ENCODE peak calls at places on chromosomes 4 and X, in nine cellular contexts. H, J, Q, K, C, Y, P, D and S are unnamed samples.
A peak's percentile ranks its signal among the peaks of the same experiment; 100 is the strongest.

GRCh38 chrX:13094374-13094773 is 50.0 kb upstream of the FAM9C start:
- DNase-seq in H (no peak), J (no peak), Q (no peak), K (no peak), C (no peak), Y (no peak), P (no peak), D (no peak), S (no peak)

GRCh38 chr4:91758487-91758886 is 545.3 kb upstream of the GRID2 start:
- DNase-seq in H (no peak), J (no peak), Q (no peak), K (no peak), C (no peak), Y (no peak), P (no peak), D (no peak), S (no peak)

GRCh38 chr4:113383111-113383785 is 333.8 kb downstream of the ANK2 start:
- DNase-seq in H (no peak), J (peak; percentile 25), Q (no peak), K (no peak), C (peak; percentile 17), Y (no peak), P (no peak), D (no peak), S (peak; percentile 79)

GRCh38 chr4:115537387-115537786 is 424.0 kb upstream of the NDST4 start:
- DNase-seq in H (no peak), J (no peak), Q (no peak), K (no peak), C (peak; percentile 3), Y (no peak), P (no peak), D (no peak), S (no peak)

GRCh38 chrX:29435396-29435795 is 780.0 kb upstream of the MAGEB2 start:
- DNase-seq in H (no peak), J (no peak), Q (no peak), K (no peak), C (no peak), Y (no peak), P (no peak), D (no peak), S (no peak)

GRCh38 chr4:11710484-11710883 is 281.8 kb upstream of the HS3ST1 start:
- DNase-seq in H (no peak), J (no peak), Q (no peak), K (no peak), C (no peak), Y (no peak), P (no peak), D (no peak), S (peak; percentile 43)

GRCh38 chr4:5693871-5694270 is 14.5 kb downstream of the EVC2 start:
- DNase-seq in H (no peak), J (no peak), Q (no peak), K (no peak), C (no peak), Y (no peak), P (no peak), D (no peak), S (no peak)

GRCh38 chr4:5722328-5722727 is 11.3 kb downstream of the EVC start:
- DNase-seq in H (no peak), J (peak; percentile 22), Q (no peak), K (no peak), C (no peak), Y (no peak), P (no peak), D (no peak), S (peak; percentile 82)

GRCh38 chrX:94612140-94612539 is 938.1 kb downstream of the FAM133A start:
- DNase-seq in H (no peak), J (no peak), Q (no peak), K (no peak), C (no peak), Y (no peak), P (no peak), D (no peak), S (no peak)

GRCh38 chr4:183747931-183748664 is 89.0 kb downstream of the TRAPPC11 start:
- DNase-seq in H (no peak), J (no peak), Q (no peak), K (no peak), C (no peak), Y (no peak), P (no peak), D (no peak), S (no peak)

GRCh38 chrX:133601116-133601515 is 185.8 kb upstream of the GPC4 start:
- DNase-seq in H (no peak), J (no peak), Q (no peak), K (no peak), C (no peak), Y (no peak), P (no peak), D (no peak), S (no peak)

GRCh38 chr4:2535386-2536192 is 858 bp upstream of the FAM193A start:
- DNase-seq in H (peak; percentile 66), J (no peak), Q (no peak), K (peak; percentile 12), C (peak; percentile 33), Y (peak; percentile 52), P (peak; percentile 44), D (peak; percentile 58), S (peak; percentile 91)

GRCh38 chr4:16264798-16265197 is 38.5 kb upstream of the TAPT1 start:
- DNase-seq in H (no peak), J (peak; percentile 12), Q (no peak), K (peak; percentile 40), C (peak; percentile 75), Y (no peak), P (no peak), D (no peak), S (no peak)

GRCh38 chr4:16597829-16598228 is 300.6 kb downstream of the LDB2 start:
- DNase-seq in H (no peak), J (peak; percentile 60), Q (no peak), K (no peak), C (no peak), Y (no peak), P (no peak), D (no peak), S (no peak)

GRCh38 chr4:48337726-48338125 is 3.6 kb upstream of the SLAIN2 start:
- DNase-seq in H (no peak), J (no peak), Q (no peak), K (no peak), C (no peak), Y (no peak), P (no peak), D (no peak), S (no peak)

GRCh38 chr4:79227896-79228295 is 98.0 kb downstream of the NAA11 start:
- DNase-seq in H (peak; percentile 56), J (no peak), Q (no peak), K (no peak), C (no peak), Y (no peak), P (no peak), D (peak; percentile 36), S (no peak)

GRCh38 chr4:77177196-77177595 is 20.2 kb downstream of the CCNG2 start:
- DNase-seq in H (no peak), J (no peak), Q (no peak), K (no peak), C (no peak), Y (no peak), P (no peak), D (no peak), S (no peak)

GRCh38 chrX:45428816-45429215 is 228.1 kb upstream of the DIPK2B start:
- DNase-seq in H (no peak), J (no peak), Q (no peak), K (no peak), C (no peak), Y (no peak), P (no peak), D (no peak), S (no peak)

GRCh38 chr4:169963998-169964397 is 62.2 kb downstream of the MFAP3L start:
- DNase-seq in H (no peak), J (peak; percentile 41), Q (no peak), K (no peak), C (no peak), Y (no peak), P (no peak), D (no peak), S (no peak)